ENCODE peak calls at places on chromosomes 11 and 22, in four cellular contexts. P is RCC 7860, I is hepatocyte, S is NCI-H1105. T is an unnamed sample.
A peak's percentile ranks its signal among the peaks of the same experiment; 100 is the strongest.

GRCh38 chr11:100706179-100706578 is 19.1 kb downstream of the ARHGAP42 start:
- DNase-seq in P (no peak), I (no peak), S (no peak), T (no peak)

GRCh38 chr11:46039990-46040389 is 81.3 kb downstream of the PHF21A start:
- DNase-seq in P (no peak), I (no peak), S (no peak), T (no peak)

GRCh38 chr11:10498022-10498400 is 42.9 kb downstream of the AMPD3 start:
- DNase-seq in P (no peak), I (no peak), S (no peak), T (no peak)

GRCh38 chr11:19241260-19242183 is 777 bp upstream of the E2F8 start:
- DNase-seq in P (no peak), I (peak; percentile 41), S (peak; percentile 25), T (no peak)

GRCh38 chr11:14821031-14821430 is 71.0 kb downstream of the CYP2R1 start:
- DNase-seq in P (no peak), I (peak; percentile 5), S (no peak), T (no peak)

GRCh38 chr22:47457021-47457420 is 694.6 kb downstream of the TBC1D22A start:
- DNase-seq in P (no peak), I (no peak), S (no peak), T (no peak)

GRCh38 chr11:111957663-111958415 is 20.7 kb downstream of the DIXDC1 start:
- DNase-seq in P (no peak), I (no peak), S (no peak), T (no peak)

GRCh38 chr22:40463017-40463631 is 92.7 kb downstream of the SGSM3 start:
- DNase-seq in P (no peak), I (no peak), S (no peak), T (no peak)

GRCh38 chr11:64251986-64252837 is 882 bp downstream of the PLCB3 start:
- DNase-seq in P (peak; percentile 19), I (peak; percentile 75), S (peak; percentile 43), T (peak; percentile 20)

GRCh38 chr11:44326615-44327475 is 16.9 kb upstream of the ALX4 start:
- DNase-seq in P (no peak), I (no peak), S (no peak), T (no peak)

GRCh38 chr11:1308745-1309497 is 511 bp downstream of the TOLLIP start:
- DNase-seq in P (no peak), I (no peak), S (no peak), T (no peak)

GRCh38 chr11:64339754-64340408 is at the start of gene CCDC88B:
- DNase-seq in P (no peak), I (peak; percentile 7), S (no peak), T (no peak)

GRCh38 chr22:44341431-44342346 is 28.9 kb upstream of the SHISAL1 start:
- DNase-seq in P (no peak), I (peak; percentile 61), S (no peak), T (no peak)

GRCh38 chr22:17969732-17970131 is 54.6 kb downstream of the MICAL3 start:
- DNase-seq in P (peak; percentile 69), I (peak; percentile 65), S (no peak), T (no peak)

GRCh38 chr11:117210620-117211019 is 11.4 kb downstream of the TAGLN start:
- DNase-seq in P (no peak), I (no peak), S (no peak), T (no peak)

GRCh38 chr22:50184004-50184461 is 1.7 kb upstream of the TRABD start:
- DNase-seq in P (no peak), I (peak; percentile 74), S (no peak), T (no peak)

GRCh38 chr11:43870981-43871550 is 9.6 kb upstream of the ALKBH3 start:
- DNase-seq in P (no peak), I (no peak), S (no peak), T (no peak)

GRCh38 chr11:73308963-73309960 is 1.2 kb downstream of the ARHGEF17 start:
- DNase-seq in P (peak; percentile 93), I (peak; percentile 92), S (no peak), T (no peak)

GRCh38 chr22:29795663-29796062 is 28.5 kb downstream of the UQCR10 start:
- DNase-seq in P (no peak), I (no peak), S (no peak), T (no peak)

GRCh38 chr22:39178206-39179111 is 26.0 kb upstream of the CBX7 start:
- DNase-seq in P (no peak), I (no peak), S (no peak), T (no peak)

GRCh38 chr11:15775797-15776196 is 580.5 kb downstream of the SOX6 start:
- DNase-seq in P (no peak), I (no peak), S (no peak), T (no peak)

GRCh38 chr22:45163074-45163416 is 680 bp upstream of the NUP50 start:
- DNase-seq in P (no peak), I (peak; percentile 62), S (no peak), T (no peak)

T was measured in NCI-H2081.